ENCODE peak calls at places on chromosomes 3 and 15, in four cellular contexts. S, W, J and H are unnamed samples.

GRCh38 chr3:34175636-34176186 is 377.3 kb downstream of the PDCD6IP start:
- DNase-seq in S (no peak), W (no peak), J (no peak), H (no peak)

GRCh38 chr15:62566248-62566647 is 401.2 kb upstream of the C2CD4B start:
- DNase-seq in S (no peak), W (no peak), J (no peak), H (no peak)

GRCh38 chr15:90004671-90005070 is 3.5 kb downstream of the ZNF710 start:
- DNase-seq in S (no peak), W (no peak), J (peak), H (no peak)

GRCh38 chr3:116877968-116878367 is 168.4 kb downstream of the TUSC7 start:
- DNase-seq in S (no peak), W (no peak), J (no peak), H (no peak)

GRCh38 chr3:25084016-25084415 is 344.0 kb upstream of the RARB start:
- DNase-seq in S (no peak), W (no peak), J (no peak), H (no peak)

GRCh38 chr15:39300451-39301153 is 280.3 kb upstream of the THBS1 start:
- DNase-seq in S (no peak), W (no peak), J (no peak), H (no peak)

GRCh38 chr3:167863811-167864558 is 128.5 kb downstream of the SERPINI1 start:
- DNase-seq in S (no peak), W (no peak), J (no peak), H (no peak)

GRCh38 chr3:79184226-79184625 is 583.6 kb downstream of the ROBO1 start:
- DNase-seq in S (no peak), W (no peak), J (no peak), H (no peak)

GRCh38 chr3:13229291-13229949 is 156.2 kb upstream of the IQSEC1 start:
- DNase-seq in S (no peak), W (no peak), J (no peak), H (no peak)

GRCh38 chr3:182172534-182172933 is 460.8 kb downstream of the SOX2 start:
- DNase-seq in S (no peak), W (no peak), J (no peak), H (no peak)

GRCh38 chr15:94083467-94083991 is 147.8 kb upstream of the MCTP2 start:
- DNase-seq in S (no peak), W (no peak), J (no peak), H (no peak)

GRCh38 chr3:126549861-126550487 is 8.8 kb downstream of the C3orf22 start:
- DNase-seq in S (no peak), W (peak), J (peak), H (peak)